ENCODE peak calls at places on chromosomes 3 and 15, in nine cellular contexts. W is Caco-2; E is cardiac muscle cell; Q is naive thymus-derived CD4-positive, alpha-beta T cell; C is heart left ventricle; Z is stomach; I is fibroblast of lung; U is hepatocyte; G is A549. O is an unnamed sample.
A peak's percentile ranks its signal among the peaks of the same experiment; 100 is the strongest.

GRCh38 chr3:49411550-49411967 is 217 bp downstream of the RHOA start:
- DNase-seq in G (no peak), W (peak; percentile 74), C (peak; percentile 70), Q (no peak), E (no peak), Z (peak; percentile 66), U (peak; percentile 78), I (no peak), O (peak; percentile 78)

GRCh38 chr3:150765949-150766720 is 3.2 kb upstream of the SIAH2 start:
- DNase-seq in W (no peak), C (no peak), Q (no peak), I (no peak), E (no peak), Z (no peak), U (no peak), G (no peak), O (no peak)

GRCh38 chr3:177195242-177195940 is 1.9 kb downstream of the TBL1XR1 start:
- DNase-seq in Z (no peak), G (peak; percentile 23), U (peak; percentile 55), W (no peak), E (peak; percentile 61), I (no peak), C (peak; percentile 39), Q (peak; percentile 29), O (no peak)

GRCh38 chr3:50242778-50243551 is 7.0 kb downstream of the GNAI2 start:
- DNase-seq in Q (no peak), E (no peak), I (no peak), U (no peak), Z (peak; percentile 50), G (no peak), C (peak; percentile 86), W (no peak), O (peak; percentile 83)

GRCh38 chr3:72143322-72143721 is 358.4 kb upstream of the PROK2 start:
- DNase-seq in W (no peak), Q (no peak), Z (no peak), U (no peak), G (no peak), I (peak; percentile 61), C (no peak), E (no peak), O (no peak)

GRCh38 chr3:127608362-127608718 is 10.1 kb downstream of the MCM2 start:
- DNase-seq in G (no peak), E (no peak), W (no peak), Z (no peak), I (no peak), C (peak; percentile 80), U (no peak), Q (no peak), O (peak; percentile 87)

GRCh38 chr15:75203017-75203907 is 1.6 kb downstream of the C15orf39 start:
- DNase-seq in E (no peak), Q (no peak), G (peak; percentile 69), I (peak; percentile 33), C (no peak), U (no peak), Z (no peak), W (no peak), O (no peak)

GRCh38 chr3:101050061-101050460 is 56.8 kb upstream of the ABI3BP start:
- DNase-seq in Z (no peak), U (no peak), I (no peak), E (no peak), C (no peak), W (no peak), Q (no peak), G (no peak), O (no peak)

GRCh38 chr15:25186906-25187645 is 232.3 kb downstream of the SNRPN start:
- DNase-seq in I (no peak), U (no peak), Q (no peak), E (no peak), W (no peak), G (no peak), C (peak; percentile 19), Z (no peak), O (no peak)

GRCh38 chr15:25188051-25188450 is 233.3 kb downstream of the SNRPN start:
- DNase-seq in G (no peak), Q (no peak), W (no peak), U (no peak), I (no peak), E (no peak), Z (no peak), C (no peak), O (no peak)

GRCh38 chr15:25185791-25186190 is 231.0 kb downstream of the SNRPN start:
- DNase-seq in W (peak; percentile 30), G (no peak), E (no peak), C (peak; percentile 11), Q (no peak), I (no peak), Z (no peak), U (no peak), O (peak; percentile 1)

GRCh38 chr15:25185156-25185710 is 230.4 kb downstream of the SNRPN start:
- DNase-seq in E (no peak), U (no peak), W (peak; percentile 21), C (no peak), G (no peak), Q (no peak), Z (no peak), I (no peak), O (peak; percentile 17)

DNA sequence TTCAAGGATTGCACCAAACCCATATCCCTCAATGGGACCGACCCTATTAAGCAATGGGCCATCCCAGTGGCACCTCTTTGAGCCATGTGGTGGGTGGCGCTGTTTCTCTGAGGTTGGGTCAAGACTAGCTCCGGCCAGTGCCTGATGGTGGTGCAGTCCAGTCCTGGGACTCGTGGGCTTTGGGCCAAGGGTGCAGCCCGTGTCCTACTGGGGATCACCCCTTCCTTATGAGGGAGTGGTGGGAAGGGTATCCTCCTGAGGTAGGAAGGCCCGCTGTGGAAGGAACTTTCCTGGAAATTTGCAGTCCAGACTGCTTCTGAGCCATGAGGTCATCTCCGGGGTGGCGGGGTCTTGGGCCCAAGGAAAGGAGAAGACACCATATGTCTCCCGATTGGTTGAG is 231.6 kb downstream of the SNRPN start:
- DNase-seq in G (no peak), E (no peak), W (no peak), C (peak; percentile 3), U (no peak), Z (no peak), I (no peak), Q (no peak), O (peak; percentile 19)
- H3K9me3 ChIP-seq in G (no peaks in the 10 kb centered on the region), E (no peaks in the 10 kb centered on the region), W (peaks cover 52% of the 10 kb centered on the region), C (no peaks in the 10 kb centered on the region), U (no peaks in the 10 kb centered on the region), Z (peaks cover 100% of the 10 kb centered on the region), I (no peaks in the 10 kb centered on the region), Q (peaks cover 75% of the 10 kb centered on the region), O (peaks cover 3% of the 10 kb centered on the region)

GRCh38 chr3:26346497-26346896 is 276.1 kb upstream of the LRRC3B start:
- DNase-seq in G (no peak), Q (no peak), U (no peak), C (no peak), Z (no peak), E (no peak), W (no peak), I (no peak), O (no peak)
- H3K9me3 ChIP-seq in G (no peaks in the 10 kb centered on the region), Q (peaks cover 5% of the 10 kb centered on the region), U (no peaks in the 10 kb centered on the region), C (no peaks in the 10 kb centered on the region), Z (peaks cover 16% of the 10 kb centered on the region), E (no peaks in the 10 kb centered on the region), W (no peaks in the 10 kb centered on the region), I (no peaks in the 10 kb centered on the region), O (peaks cover 12% of the 10 kb centered on the region)

GRCh38 chr3:132843851-132844565 is 121.8 kb upstream of the NPHP3 start:
- DNase-seq in W (no peak), Z (no peak), Q (no peak), C (no peak), U (no peak), G (no peak), E (no peak), I (no peak), O (no peak)

GRCh38 chr3:132840201-132840700 is 118.0 kb upstream of the NPHP3 start:
- DNase-seq in Z (no peak), I (no peak), G (no peak), C (no peak), E (no peak), Q (no peak), U (no peak), W (no peak), O (no peak)

GRCh38 chr3:132838477-132838876 is 116.3 kb upstream of the NPHP3 start:
- DNase-seq in I (no peak), G (no peak), W (no peak), C (no peak), U (no peak), E (no peak), Q (no peak), Z (no peak), O (no peak)

GRCh38 chr3:132837615-132838014 is 115.4 kb upstream of the NPHP3 start:
- DNase-seq in Z (no peak), E (no peak), W (no peak), G (no peak), Q (no peak), I (no peak), C (no peak), U (no peak), O (no peak)

GRCh38 chr3:132843349-132843748 is 121.1 kb upstream of the NPHP3 start:
- DNase-seq in G (no peak), Q (no peak), E (no peak), C (no peak), U (no peak), I (no peak), Z (no peak), W (no peak), O (no peak)
- H3K9me3 ChIP-seq in G (no peaks in the 10 kb centered on the region), Q (no peaks in the 10 kb centered on the region), E (no peaks in the 10 kb centered on the region), C (no peaks in the 10 kb centered on the region), U (no peaks in the 10 kb centered on the region), I (no peaks in the 10 kb centered on the region), Z (no peaks in the 10 kb centered on the region), W (no peaks in the 10 kb centered on the region), O (no peaks in the 10 kb centered on the region)

GRCh38 chr3:121496841-121497240 is 48.9 kb downstream of the POLQ start:
- DNase-seq in E (no peak), Z (no peak), C (no peak), U (no peak), I (no peak), G (no peak), Q (no peak), W (no peak), O (no peak)

GRCh38 chr3:121490161-121490560 is 55.6 kb downstream of the POLQ start:
- DNase-seq in W (no peak), I (no peak), C (no peak), Q (no peak), Z (no peak), G (no peak), E (no peak), U (no peak), O (no peak)

GRCh38 chr3:121488628-121489027 is 57.2 kb downstream of the POLQ start:
- DNase-seq in U (peak; percentile 8), Z (no peak), C (no peak), Q (no peak), G (no peak), E (peak; percentile 2), I (no peak), W (no peak), O (no peak)

GRCh38 chr3:121491683-121492082 is 54.1 kb downstream of the POLQ start:
- DNase-seq in U (no peak), I (no peak), G (no peak), C (no peak), Z (no peak), E (no peak), Q (no peak), W (no peak), O (no peak)

DNA sequence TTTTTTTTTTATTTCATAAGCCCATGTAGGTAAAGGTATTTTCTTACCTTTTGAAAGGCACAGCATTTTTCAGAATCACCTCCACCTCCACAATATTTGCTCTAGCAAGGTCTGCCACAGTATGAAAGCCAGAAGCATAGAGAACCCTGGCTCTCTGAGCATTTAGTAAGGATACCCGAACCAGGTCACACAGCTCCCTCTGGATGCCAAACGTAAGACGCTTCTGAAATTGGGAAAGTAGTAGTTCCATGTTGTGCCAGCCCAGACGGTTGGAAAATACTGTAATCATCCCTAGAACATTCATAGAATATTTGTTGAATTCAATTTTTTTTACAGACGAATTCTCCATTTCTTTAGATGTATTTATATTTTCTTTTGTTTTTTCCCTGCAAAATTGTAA is 52.4 kb downstream of the POLQ start:
- DNase-seq in E (no peak), Q (no peak), I (peak; percentile 34), C (no peak), G (no peak), Z (no peak), W (no peak), U (no peak), O (no peak)
- H3K9me3 ChIP-seq in E (no peaks in the 10 kb centered on the region), Q (no peaks in the 10 kb centered on the region), I (no peaks in the 10 kb centered on the region), C (no peaks in the 10 kb centered on the region), G (no peaks in the 10 kb centered on the region), Z (no peaks in the 10 kb centered on the region), W (no peaks in the 10 kb centered on the region), U (no peaks in the 10 kb centered on the region), O (no peaks in the 10 kb centered on the region)

O was measured in psoas muscle.